ENCODE peak calls at places on chromosomes 3 and 15, in seven cellular contexts. W, B, X, C, Y, Z and K are unnamed samples.

GRCh38 chr3:175355801-175356335 is 496.7 kb downstream of the NAALADL2 start:
- DNase-seq in W (no peak), B (no peak), X (no peak), C (no peak), Y (no peak), Z (no peak), K (no peak)

GRCh38 chr3:158970006-158970405 is 168.2 kb downstream of the MFSD1 start:
- DNase-seq in W (no peak), B (no peak), X (no peak), C (no peak), Y (no peak), Z (no peak), K (no peak)

GRCh38 chr3:37111199-37111598 is 63.2 kb downstream of the LRRFIP2 start:
- DNase-seq in W (no peak), B (no peak), X (no peak), C (no peak), Y (no peak), Z (no peak), K (no peak)

GRCh38 chr15:58501636-58502178 is 69.9 kb downstream of the LIPC start:
- DNase-seq in W (no peak), B (no peak), X (no peak), C (no peak), Y (no peak), Z (no peak), K (no peak)

GRCh38 chr15:72676838-72677237 is 9.1 kb downstream of the HIGD2B start:
- DNase-seq in W (no peak), B (no peak), X (no peak), C (no peak), Y (no peak), Z (no peak), K (no peak)

GRCh38 chr3:63763156-63763555 is 55.9 kb upstream of the C3orf49 start:
- DNase-seq in W (no peak), B (peak), X (no peak), C (no peak), Y (no peak), Z (no peak), K (no peak)

GRCh38 chr3:170869645-170870593 is at the start of gene RPL22L1:
- DNase-seq in W (peak), B (peak), X (no peak), C (peak), Y (peak), Z (no peak), K (no peak)

GRCh38 chr3:20080956-20081554 is 40.8 kb downstream of the KAT2B start:
- DNase-seq in W (peak), B (peak), X (peak), C (no peak), Y (peak), Z (peak), K (no peak)

GRCh38 chr3:34843479-34843870 is 795.9 kb upstream of the ARPP21 start:
- DNase-seq in W (no peak), B (peak), X (no peak), C (no peak), Y (no peak), Z (no peak), K (no peak)

GRCh38 chr3:12681586-12682371 is 17.9 kb upstream of the RAF1 start:
- DNase-seq in W (no peak), B (peak), X (no peak), C (no peak), Y (no peak), Z (no peak), K (no peak)